ENCODE peak calls at places on chromosomes 4 and X, in six cellular contexts. W is GM12878, B is K562, L is endothelial cell of umbilical vein, H is A549, P is HepG2. O is an unnamed sample.
A peak's percentile ranks its signal among the peaks of the same experiment; 100 is the strongest.

GRCh38 chrX:154378059-154378798 is 866 bp upstream of the EMD start:
- DNase-seq in W (no peak), B (peak; percentile 89), L (peak; percentile 70), H (no peak), P (no peak), O (no peak)

GRCh38 chr4:1763550-1764080 is 29.5 kb upstream of the FGFR3 start:
- DNase-seq in W (no peak), B (peak; percentile 85), L (peak; percentile 19), H (no peak), P (peak; percentile 73), O (peak; percentile 80)

GRCh38 chrX:48068096-48068887 is 3.1 kb downstream of the ZNF630 start:
- DNase-seq in W (no peak), B (no peak), L (no peak), H (no peak), P (no peak), O (no peak)

GRCh38 chr4:185716008-185716976 is 95.7 kb downstream of the SORBS2 start:
- DNase-seq in W (no peak), B (no peak), L (no peak), H (no peak), P (no peak), O (no peak)

GRCh38 chr4:124262211-124263179 is 450.0 kb downstream of the ANKRD50 start:
- DNase-seq in W (peak; percentile 11), B (peak; percentile 57), L (peak; percentile 86), H (peak; percentile 77), P (peak; percentile 53), O (peak; percentile 77)

GRCh38 chr4:67575232-67575888 is 16.8 kb downstream of the STAP1 start:
- DNase-seq in W (peak; percentile 85), B (peak; percentile 39), L (no peak), H (no peak), P (no peak), O (peak; percentile 71)

GRCh38 chr4:139537292-139537691 is 18.7 kb downstream of the SETD7 start:
- DNase-seq in W (no peak), B (no peak), L (no peak), H (no peak), P (no peak), O (no peak)

GRCh38 chr4:80295841-80296240 is 29.4 kb downstream of the FGF5 start:
- DNase-seq in W (no peak), B (no peak), L (no peak), H (no peak), P (no peak), O (no peak)

GRCh38 chr4:98928131-98928504 is 815 bp downstream of the EIF4E start:
- DNase-seq in W (no peak), B (peak; percentile 85), L (peak; percentile 82), H (peak; percentile 83), P (peak; percentile 76), O (peak; percentile 90)
- TF ChIP-seq MAX in W (peak; percentile 83), B (no peak), L (peak; percentile 36), H (peak; percentile 64), P (peak; percentile 81), O (peak; percentile 86)

GRCh38 chr4:56388311-56388710 is 1.0 kb upstream of the AASDH start:
- DNase-seq in W (no peak), B (peak; percentile 45), L (peak; percentile 16), H (no peak), P (no peak), O (peak; percentile 40)
- TF ChIP-seq MYC in W (no peak), B (no peak), L (no peak), H (no peak), P (no peak), O (no peak)

DNA sequence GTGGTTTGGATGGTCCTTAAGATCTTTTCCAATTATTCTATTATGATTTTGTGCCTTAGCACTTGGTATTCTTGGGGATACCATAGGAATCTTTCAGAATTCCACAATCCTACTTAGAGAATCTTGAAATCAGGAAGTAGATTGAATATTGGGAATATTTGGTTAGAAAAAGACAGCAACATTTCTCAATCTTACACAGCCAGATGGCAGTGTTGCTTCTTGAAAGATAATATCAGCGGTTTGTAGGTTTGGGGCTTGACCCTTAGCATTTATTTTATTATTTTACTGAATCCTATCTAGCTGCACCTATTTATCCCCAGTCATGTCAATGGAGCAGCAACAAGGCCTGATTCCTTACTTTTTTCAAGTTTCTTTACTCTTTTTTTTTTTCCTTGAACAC is 28.6 kb downstream of the MAGEB1 start:
- DNase-seq in W (no peak), B (peak; percentile 10), L (peak; percentile 1), H (peak; percentile 55), P (no peak), O (peak; percentile 22)
- TF ChIP-seq CTCF in W (no peak), B (no peak), L (no peak), H (peak; percentile 66), P (peak; percentile 39), O (no peak)

DNA sequence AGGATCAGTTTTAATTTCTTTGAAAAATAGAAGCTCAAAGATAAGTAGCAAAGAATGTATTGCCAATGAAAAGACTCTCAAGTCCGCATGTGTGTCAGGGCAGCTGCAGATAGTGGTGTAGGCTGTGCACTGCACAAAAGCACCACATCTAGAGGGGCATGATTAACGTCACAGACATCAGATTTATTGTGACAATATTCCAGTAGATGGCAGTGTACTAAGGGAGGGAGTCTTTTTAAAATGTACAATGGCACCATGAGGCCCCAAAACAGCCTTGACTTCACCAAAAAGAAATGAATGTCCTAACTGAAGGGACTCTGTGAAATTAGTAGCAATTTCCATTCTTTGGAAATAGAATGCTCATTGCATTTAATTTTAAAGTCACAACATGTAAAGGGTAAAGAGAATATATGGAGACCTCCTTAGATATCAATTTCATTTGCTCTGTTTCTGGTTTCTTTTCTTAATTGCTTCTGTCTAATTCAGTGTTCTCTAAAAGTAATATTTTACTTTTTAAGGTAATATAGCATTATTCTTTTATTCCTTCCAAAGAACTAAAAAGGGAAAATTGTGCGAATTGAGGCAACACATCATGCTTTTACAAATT is 98.4 kb downstream of the ZNF827 start:
- DNase-seq in W (peak; percentile 32), B (peak; percentile 15), L (peak; percentile 67), H (peak; percentile 53), P (peak; percentile 45), O (peak; percentile 41)
- TF ChIP-seq MAX in W (no peak), B (no peak), L (no peak), H (no peak), P (no peak), O (no peak)

DNA sequence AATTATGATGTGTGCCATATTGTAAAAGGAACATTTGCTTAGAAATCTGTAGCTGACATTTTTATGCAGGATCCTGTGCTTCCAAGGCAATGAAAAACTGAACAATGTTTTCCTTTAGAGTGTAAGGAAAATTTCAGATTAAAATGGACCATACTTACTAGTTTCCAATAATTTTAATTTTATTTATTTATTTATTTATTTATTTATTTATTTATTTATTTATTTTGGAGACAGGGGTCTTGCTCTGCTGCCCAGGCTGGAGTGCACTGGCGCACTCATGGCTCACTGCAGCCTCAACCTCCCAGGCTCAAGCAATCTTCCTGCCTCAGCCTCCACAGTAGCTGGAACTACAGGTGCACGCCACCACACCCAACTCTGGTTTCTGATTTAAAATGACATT is 369.8 kb upstream of the HAND2 start:
- DNase-seq in W (no peak), B (no peak), L (no peak), H (no peak), P (no peak), O (no peak)
- TF ChIP-seq MYC in W (no peak), B (no peak), L (no peak), H (no peak), P (no peak), O (no peak)

DNA sequence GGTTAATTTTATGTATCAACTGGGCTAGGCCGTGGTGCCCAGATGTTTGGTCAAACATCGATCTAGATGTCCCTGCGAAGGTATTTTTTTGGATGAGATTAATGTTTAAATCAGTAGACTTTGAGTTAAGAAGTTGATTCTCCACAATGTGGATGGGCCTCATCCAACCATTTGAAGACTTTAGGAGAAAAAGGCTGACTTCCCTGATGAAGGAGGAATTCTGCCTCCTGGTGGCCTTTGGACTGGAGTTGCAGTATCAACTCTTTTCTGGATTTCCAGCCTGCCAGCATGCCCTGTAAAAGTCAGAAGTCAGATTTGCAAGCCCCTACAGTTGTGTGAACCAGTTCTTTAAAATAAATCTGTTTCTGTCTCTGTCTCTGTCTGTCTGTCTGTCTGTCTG is 91.4 kb downstream of the STK32B start:
- DNase-seq in W (no peak), B (peak; percentile 39), L (peak; percentile 53), H (peak; percentile 58), P (peak; percentile 20), O (peak; percentile 70)
- TF ChIP-seq CTCF in W (no peak), B (peak; percentile 58), L (peak; percentile 62), H (peak; percentile 51), P (peak; percentile 28), O (peak; percentile 85)

GRCh38 chrX:40172980-40173661 is 75.4 kb upstream of the BCOR start:
- DNase-seq in W (no peak), B (no peak), L (no peak), H (no peak), P (peak; percentile 77), O (no peak)

GRCh38 chrX:40169193-40170086 is 71.7 kb upstream of the BCOR start:
- DNase-seq in W (no peak), B (peak; percentile 77), L (peak; percentile 78), H (peak; percentile 81), P (peak; percentile 70), O (peak; percentile 84)

GRCh38 chrX:40172169-40172979 is 74.6 kb upstream of the BCOR start:
- DNase-seq in W (no peak), B (peak; percentile 90), L (peak; percentile 58), H (no peak), P (no peak), O (peak; percentile 49)

GRCh38 chrX:40171513-40172168 is 73.9 kb upstream of the BCOR start:
- DNase-seq in W (no peak), B (peak; percentile 23), L (peak; percentile 25), H (no peak), P (no peak), O (peak; percentile 71)

DNA sequence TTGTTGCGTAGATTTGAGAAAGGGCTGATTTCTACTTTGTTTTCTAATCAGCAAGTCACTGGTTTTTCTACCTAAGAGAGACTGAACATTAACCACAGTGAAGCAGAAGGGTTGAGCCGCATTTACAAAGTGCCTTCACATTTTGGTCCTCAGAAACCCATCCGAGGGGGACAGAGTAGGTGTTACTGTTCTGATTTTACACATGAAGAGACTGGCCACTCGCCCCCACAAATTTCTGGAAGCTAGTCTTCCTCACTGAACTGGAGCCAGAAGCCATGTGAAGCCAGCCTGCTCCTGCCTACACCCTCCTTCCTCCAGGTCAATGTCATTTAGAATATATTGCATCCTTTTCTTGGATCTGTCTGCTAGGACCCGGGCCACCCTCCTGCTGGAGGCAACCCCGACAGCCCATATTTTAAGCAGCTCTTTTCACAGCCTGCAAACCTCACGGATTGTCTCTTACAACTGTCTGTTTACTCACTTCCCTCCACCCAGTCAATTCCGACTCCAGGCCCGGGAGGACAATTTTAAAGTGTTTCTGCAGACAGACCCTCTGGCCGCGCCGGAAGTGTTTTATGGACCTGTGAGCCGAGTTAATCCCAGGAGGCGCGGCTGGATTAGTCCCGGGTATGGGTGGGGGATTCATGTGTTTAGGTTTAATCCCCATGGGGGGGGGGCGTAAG is 73.2 kb upstream of the BCOR start:
- DNase-seq in W (no peak), B (peak; percentile 18), L (no peak), H (no peak), P (no peak), O (peak; percentile 85)
- TF ChIP-seq MAX in W (no peak), B (no peak), L (no peak), H (no peak), P (no peak), O (no peak)

O was measured in NB4.